ENCODE peak calls at places on chromosomes 7 and 10, in six cellular contexts. One of them, this sample, is unnamed.
A peak's percentile ranks its signal among the peaks of the same experiment; 100 is the strongest.

GRCh38 chr7:101315336-101315735 is 6.3 kb downstream of the IFT22 start:
- DNase-seq in OCI-M1: peak; percentile 93
- DNase-seq in colonic mucosa: peak; percentile 58
- DNase-seq in renal cortical epithelial cell: peak; percentile 54
- DNase-seq in AG04449: no peak
- DNase-seq in activated T-cell treated with anti-CD3 and anti-CD28 coated beads for 1 hour: peak; percentile 41
- DNase-seq in this sample: no peak

GRCh38 chr10:97796651-97797050 is 24.9 kb upstream of the SFRP5 start:
- DNase-seq in activated T-cell treated with anti-CD3 and anti-CD28 coated beads for 1 hour: no peak
- DNase-seq in renal cortical epithelial cell: peak; percentile 19
- DNase-seq in AG04449: no peak
- DNase-seq in colonic mucosa: no peak
- DNase-seq in OCI-M1: peak; percentile 75
- DNase-seq in this sample: no peak

GRCh38 chr7:134557391-134557790 is 8.5 kb downstream of the AKR1B15 start:
- DNase-seq in activated T-cell treated with anti-CD3 and anti-CD28 coated beads for 1 hour: no peak
- DNase-seq in colonic mucosa: no peak
- DNase-seq in AG04449: no peak
- DNase-seq in renal cortical epithelial cell: no peak
- DNase-seq in OCI-M1: no peak
- DNase-seq in this sample: no peak

GRCh38 chr10:79305515-79305914 is 41.8 kb upstream of the PPIF start:
- DNase-seq in colonic mucosa: no peak
- DNase-seq in OCI-M1: no peak
- DNase-seq in AG04449: no peak
- DNase-seq in activated T-cell treated with anti-CD3 and anti-CD28 coated beads for 1 hour: no peak
- DNase-seq in renal cortical epithelial cell: no peak
- DNase-seq in this sample: no peak

GRCh38 chr10:52213511-52213831 is 100.6 kb upstream of the DKK1 start:
- DNase-seq in activated T-cell treated with anti-CD3 and anti-CD28 coated beads for 1 hour: no peak
- DNase-seq in colonic mucosa: peak; percentile 23
- DNase-seq in renal cortical epithelial cell: peak; percentile 62
- DNase-seq in AG04449: peak; percentile 23
- DNase-seq in OCI-M1: no peak
- DNase-seq in this sample: no peak

GRCh38 chr7:159211540-159212182 is 67.0 kb upstream of the VIPR2 start:
- DNase-seq in colonic mucosa: no peak
- DNase-seq in activated T-cell treated with anti-CD3 and anti-CD28 coated beads for 1 hour: no peak
- DNase-seq in AG04449: no peak
- DNase-seq in renal cortical epithelial cell: no peak
- DNase-seq in OCI-M1: no peak
- DNase-seq in this sample: peak; percentile 24

GRCh38 chr7:69457912-69458491 is 140.3 kb upstream of the AUTS2 start:
- DNase-seq in OCI-M1: no peak
- DNase-seq in activated T-cell treated with anti-CD3 and anti-CD28 coated beads for 1 hour: no peak
- DNase-seq in renal cortical epithelial cell: no peak
- DNase-seq in AG04449: no peak
- DNase-seq in colonic mucosa: no peak
- DNase-seq in this sample: no peak

GRCh38 chr7:137933270-137934017 is 68.4 kb downstream of the CREB3L2 start:
- DNase-seq in OCI-M1: peak; percentile 28
- DNase-seq in colonic mucosa: no peak
- DNase-seq in activated T-cell treated with anti-CD3 and anti-CD28 coated beads for 1 hour: no peak
- DNase-seq in renal cortical epithelial cell: peak; percentile 79
- DNase-seq in AG04449: no peak
- DNase-seq in this sample: no peak

GRCh38 chr10:77801474-77802238 is 124.9 kb downstream of the DLG5 start:
- DNase-seq in renal cortical epithelial cell: no peak
- DNase-seq in OCI-M1: no peak
- DNase-seq in AG04449: no peak
- DNase-seq in colonic mucosa: no peak
- DNase-seq in activated T-cell treated with anti-CD3 and anti-CD28 coated beads for 1 hour: no peak
- DNase-seq in this sample: no peak

GRCh38 chr10:95755511-95756004 is 405 bp upstream of the ENTPD1 start:
- DNase-seq in activated T-cell treated with anti-CD3 and anti-CD28 coated beads for 1 hour: no peak
- DNase-seq in AG04449: no peak
- DNase-seq in colonic mucosa: peak; percentile 27
- DNase-seq in renal cortical epithelial cell: peak; percentile 59
- DNase-seq in OCI-M1: no peak
- DNase-seq in this sample: peak; percentile 64

GRCh38 chr7:82549616-82550285 is 106.2 kb upstream of the CACNA2D1 start:
- DNase-seq in activated T-cell treated with anti-CD3 and anti-CD28 coated beads for 1 hour: no peak
- DNase-seq in OCI-M1: no peak
- DNase-seq in renal cortical epithelial cell: no peak
- DNase-seq in colonic mucosa: no peak
- DNase-seq in AG04449: no peak
- DNase-seq in this sample: no peak

GRCh38 chr10:84493951-84494848 is 165.8 kb downstream of the CCSER2 start:
- DNase-seq in colonic mucosa: no peak
- DNase-seq in renal cortical epithelial cell: peak; percentile 79
- DNase-seq in activated T-cell treated with anti-CD3 and anti-CD28 coated beads for 1 hour: no peak
- DNase-seq in AG04449: no peak
- DNase-seq in OCI-M1: no peak
- DNase-seq in this sample: no peak

GRCh38 chr10:62043493-62043938 is 142.0 kb downstream of the ARID5B start:
- DNase-seq in OCI-M1: peak; percentile 78
- DNase-seq in colonic mucosa: no peak
- DNase-seq in renal cortical epithelial cell: peak; percentile 100
- DNase-seq in activated T-cell treated with anti-CD3 and anti-CD28 coated beads for 1 hour: no peak
- DNase-seq in AG04449: peak; percentile 84
- DNase-seq in this sample: no peak

GRCh38 chr10:93220315-93221170 is 146.8 kb downstream of the CYP26A1 start:
- DNase-seq in AG04449: no peak
- DNase-seq in colonic mucosa: no peak
- DNase-seq in activated T-cell treated with anti-CD3 and anti-CD28 coated beads for 1 hour: no peak
- DNase-seq in renal cortical epithelial cell: no peak
- DNase-seq in OCI-M1: no peak
- DNase-seq in this sample: no peak

GRCh38 chr10:68423522-68423921 is 16.4 kb upstream of the RUFY2 start:
- DNase-seq in OCI-M1: no peak
- DNase-seq in activated T-cell treated with anti-CD3 and anti-CD28 coated beads for 1 hour: peak; percentile 3
- DNase-seq in AG04449: no peak
- DNase-seq in renal cortical epithelial cell: no peak
- DNase-seq in colonic mucosa: no peak
- DNase-seq in this sample: no peak

GRCh38 chr7:24637706-24638105 is 64.5 kb downstream of the PALS2 start:
- DNase-seq in colonic mucosa: no peak
- DNase-seq in renal cortical epithelial cell: no peak
- DNase-seq in OCI-M1: no peak
- DNase-seq in AG04449: no peak
- DNase-seq in activated T-cell treated with anti-CD3 and anti-CD28 coated beads for 1 hour: no peak
- DNase-seq in this sample: no peak

This sample was measured in ureter.